ENCODE peak calls at places on chromosomes 7 and 10, in eight cellular contexts. N is Ammon's horn, S is hypothalamus, X is MM.1S, W is glutamatergic neuron, J is epithelial cell of esophagus, G is Kasumi-1, K is T-cell. E is an unnamed sample.

GRCh38 chr7:1355568-1356340 is 103.5 kb downstream of the MICALL2 start:
- DNase-seq in G (no peak), W (no peak), X (no peak), K (no peak), N (no peak), S (no peak), J (no peak), E (no peak)

GRCh38 chr7:157542669-157543021 is 205.8 kb downstream of the DNAJB6 start:
- DNase-seq in X (no peak), J (no peak), W (peak; percentile 8), S (no peak), N (no peak), K (no peak), G (no peak), E (no peak)

GRCh38 chr10:113947138-113948011 is 92.9 kb downstream of the NHLRC2 start:
- DNase-seq in N (no peak), G (no peak), X (peak; percentile 19), W (peak; percentile 22), J (no peak), K (no peak), S (no peak), E (peak; percentile 46)

GRCh38 chr10:125722811-125723210 is 3.3 kb downstream of the EDRF1 start:
- DNase-seq in N (no peak), S (no peak), J (no peak), W (no peak), X (no peak), K (no peak), G (no peak), E (no peak)

GRCh38 chr10:131215776-131216175 is 95.7 kb downstream of the TCERG1L start:
- DNase-seq in N (no peak), X (no peak), J (no peak), G (no peak), W (no peak), K (no peak), S (no peak), E (no peak)

GRCh38 chr7:74482629-74483401 is 29.1 kb downstream of the GTF2IRD1 start:
- DNase-seq in X (no peak), S (no peak), W (no peak), G (no peak), J (peak; percentile 84), K (no peak), N (no peak), E (no peak)

GRCh38 chr7:77903597-77903996 is 105.0 kb downstream of the PHTF2 start:
- DNase-seq in X (no peak), K (no peak), W (no peak), N (no peak), S (no peak), G (peak; percentile 45), J (peak; percentile 29), E (peak; percentile 60)

GRCh38 chr10:103077491-103078308 is 115.4 kb downstream of the NT5C2 start:
- DNase-seq in G (no peak), J (no peak), K (no peak), S (no peak), W (no peak), N (no peak), X (no peak), E (no peak)

GRCh38 chr10:79266092-79266491 is 81.2 kb upstream of the PPIF start:
- DNase-seq in S (no peak), N (no peak), J (peak; percentile 59), W (no peak), X (no peak), K (no peak), G (peak; percentile 58), E (peak; percentile 74)

GRCh38 chr10:48497965-48498770 is 106.7 kb downstream of the ARHGAP22 start:
- DNase-seq in G (no peak), S (no peak), X (no peak), K (no peak), N (no peak), J (no peak), W (no peak), E (no peak)

GRCh38 chr7:36014961-36015360 is 138.1 kb upstream of the EEPD1 start:
- DNase-seq in N (no peak), J (no peak), X (no peak), W (no peak), K (no peak), G (no peak), S (no peak), E (no peak)

E was measured in GM12865.